ENCODE peak calls at places on chromosomes 13 and 19, in five cellular contexts. Y, Z, V, F and P are unnamed samples.

GRCh38 chr19:13935765-13936486 is 2.3 kb downstream of the PODNL1 start:
- DNase-seq in F (no peak), Y (no peak), V (peak), Z (no peak), P (no peak)

GRCh38 chr13:26811636-26812035 is 51.0 kb upstream of the GPR12 start:
- DNase-seq in V (no peak), Z (no peak), F (no peak), Y (no peak), P (no peak)

GRCh38 chr13:110973007-110973700 is 58.3 kb upstream of the ANKRD10 start:
- DNase-seq in Z (no peak), F (no peak), Y (no peak), V (no peak), P (no peak)

GRCh38 chr19:29811125-29812079 is at the start of gene CCNE1:
- DNase-seq in F (peak), V (peak), Y (peak), Z (peak), P (peak)

GRCh38 chr19:39943586-39943985 is 9.2 kb upstream of the FCGBP start:
- DNase-seq in V (no peak), Z (no peak), F (no peak), Y (no peak), P (no peak)

GRCh38 chr13:38763446-38764381 is 76.8 kb downstream of the FREM2 start:
- DNase-seq in Z (no peak), Y (peak), V (peak), F (no peak), P (no peak)

GRCh38 chr19:58397533-58398037 is 2.1 kb downstream of the RNF225 start:
- DNase-seq in Y (no peak), F (no peak), V (peak), Z (no peak), P (no peak)

GRCh38 chr13:77907653-77908341 is 10.8 kb downstream of the EDNRB start:
- DNase-seq in Z (no peak), Y (no peak), V (no peak), F (no peak), P (no peak)

GRCh38 chr13:109243311-109243951 is 543.0 kb downstream of the IRS2 start:
- DNase-seq in F (no peak), Z (peak), V (no peak), Y (no peak), P (no peak)

GRCh38 chr19:49468746-49469447 is 5.1 kb upstream of the FLT3LG start:
- DNase-seq in V (peak), F (peak), Z (no peak), Y (no peak), P (peak)

GRCh38 chr19:48806818-48807589 is 3.8 kb downstream of the BCAT2 start:
- DNase-seq in Y (peak), Z (no peak), V (peak), F (no peak), P (no peak)

GRCh38 chr19:3683405-3683865 is 16.8 kb downstream of the PIP5K1C start:
- DNase-seq in V (no peak), Y (peak), F (no peak), Z (no peak), P (no peak)

GRCh38 chr19:36003284-36003683 is 5.3 kb downstream of the SYNE4 start:
- DNase-seq in F (no peak), V (no peak), Y (no peak), Z (no peak), P (no peak)

GRCh38 chr13:32592082-32592481 is 5.8 kb downstream of the PDS5B start:
- DNase-seq in Z (no peak), Y (no peak), V (no peak), F (no peak), P (no peak)

GRCh38 chr13:72586519-72586918 is 140.9 kb downstream of the MZT1 start:
- DNase-seq in V (no peak), Y (no peak), F (no peak), Z (no peak), P (no peak)

GRCh38 chr19:53989600-53990533 is 1.6 kb upstream of the CACNG6 start:
- DNase-seq in F (no peak), Y (no peak), V (no peak), Z (no peak), P (no peak)

GRCh38 chr19:7506385-7507328 is 9.2 kb upstream of the ZNF358 start:
- DNase-seq in Z (peak), V (peak), F (no peak), Y (peak), P (peak)

GRCh38 chr13:45335397-45336024 is 5.5 kb downstream of the TPT1 start:
- DNase-seq in V (no peak), Y (no peak), Z (no peak), F (no peak), P (no peak)

GRCh38 chr13:80340643-80341097 is 256 bp downstream of the SPRY2 start:
- DNase-seq in V (no peak), F (no peak), Z (no peak), Y (no peak), P (no peak)

GRCh38 chr13:113089693-113090414 is 15.7 kb upstream of the F7 start:
- DNase-seq in V (no peak), F (no peak), Z (no peak), Y (no peak), P (no peak)

GRCh38 chr13:43908156-43909126 is 28.7 kb downstream of the LACC1 start:
- DNase-seq in Y (peak), V (no peak), Z (no peak), F (no peak), P (no peak)

GRCh38 chr19:35042056-35042730 is 672 bp downstream of the HPN start:
- DNase-seq in F (no peak), Z (no peak), Y (no peak), V (no peak), P (no peak)

GRCh38 chr19:572891-573825 is 762 bp downstream of the BSG start:
- DNase-seq in V (peak), Z (peak), F (no peak), Y (peak), P (peak)

GRCh38 chr19:16673226-16673625 is 12.3 kb downstream of the TMEM38A start:
- DNase-seq in Z (no peak), V (no peak), F (no peak), Y (no peak), P (no peak)